ENCODE peak calls at places on chromosomes 16 and 17, in four cellular contexts. B is prostate gland, M is AG04450, O is body of pancreas. W is an unnamed sample.

GRCh38 chr16:73065617-73066313 is 17.8 kb upstream of the ZFHX3 start:
- DNase-seq in B (no peak), M (no peak), O (no peak), W (no peak)

GRCh38 chr16:84795338-84796053 is 24.3 kb upstream of the CRISPLD2 start:
- DNase-seq in B (no peak), M (peak; percentile 96), O (peak; percentile 33), W (peak; percentile 89)

GRCh38 chr17:21375757-21376584 is at the start of gene KCNJ12:
- DNase-seq in B (no peak), M (no peak), O (no peak), W (no peak)

GRCh38 chr16:533391-534088 is 6.0 kb downstream of the CAPN15 start:
- DNase-seq in B (no peak), M (no peak), O (peak; percentile 86), W (no peak)

GRCh38 chr17:57834146-57834741 is 15.6 kb downstream of the MRPS23 start:
- DNase-seq in B (peak; percentile 88), M (no peak), O (peak; percentile 38), W (no peak)

GRCh38 chr17:7336240-7337175 is at the start of gene ACAP1:
- DNase-seq in B (no peak), M (no peak), O (no peak), W (no peak)

GRCh38 chr16:85490971-85491771 is 122.0 kb upstream of the GSE1 start:
- DNase-seq in B (no peak), M (no peak), O (peak; percentile 69), W (no peak)

GRCh38 chr16:84763629-84764028 is 56.2 kb upstream of the CRISPLD2 start:
- DNase-seq in B (no peak), M (no peak), O (no peak), W (no peak)

GRCh38 chr17:48427598-48427997 is 2.4 kb downstream of the SKAP1 start:
- DNase-seq in B (no peak), M (no peak), O (no peak), W (no peak)

GRCh38 chr16:29825145-29826044 is 5.1 kb downstream of the MVP start:
- DNase-seq in B (no peak), M (peak; percentile 80), O (no peak), W (no peak)

GRCh38 chr17:29570521-29570920 is 2.0 kb downstream of the TP53I13 start:
- DNase-seq in B (no peak), M (no peak), O (peak; percentile 9), W (no peak)

GRCh38 chr16:4425378-4426020 is at the start of gene DNAJA3:
- DNase-seq in B (peak; percentile 90), M (peak; percentile 93), O (peak; percentile 92), W (peak; percentile 77)

GRCh38 chr17:79629548-79630049 is 18.7 kb upstream of the RBFOX3 start:
- DNase-seq in B (no peak), M (no peak), O (no peak), W (no peak)

GRCh38 chr16:50833929-50834328 is 92.0 kb downstream of the CYLD start:
- DNase-seq in B (no peak), M (no peak), O (no peak), W (no peak)

GRCh38 chr16:29824589-29825144 is 4.4 kb downstream of the MVP start:
- DNase-seq in B (no peak), M (peak; percentile 65), O (no peak), W (peak; percentile 49)

GRCh38 chr17:47318197-47318918 is 5.4 kb upstream of the EFCAB13 start:
- DNase-seq in B (no peak), M (no peak), O (no peak), W (no peak)

GRCh38 chr16:23182206-23182674 is 305 bp upstream of the SCNN1G start:
- DNase-seq in B (peak; percentile 90), M (peak; percentile 4), O (peak; percentile 95), W (no peak)

GRCh38 chr17:36468903-36469635 is 17.4 kb upstream of the ZNHIT3 start:
- DNase-seq in B (no peak), M (no peak), O (no peak), W (no peak)

GRCh38 chr17:17859909-17860760 is 23.3 kb upstream of the SREBF1 start:
- DNase-seq in B (peak; percentile 72), M (no peak), O (peak; percentile 72), W (no peak)

GRCh38 chr16:87698241-87698640 is 67.5 kb downstream of the KLHDC4 start:
- DNase-seq in B (no peak), M (no peak), O (no peak), W (no peak)

GRCh38 chr16:72224260-72224768 is 52.4 kb upstream of the PMFBP1 start:
- DNase-seq in B (no peak), M (no peak), O (peak; percentile 59), W (no peak)

GRCh38 chr17:78324391-78325075 is 35.3 kb downstream of the SOCS3 start:
- DNase-seq in B (no peak), M (peak; percentile 69), O (peak; percentile 35), W (peak; percentile 77)

GRCh38 chr16:87288753-87289362 is 28.3 kb downstream of the C16orf95 start:
- DNase-seq in B (no peak), M (peak; percentile 77), O (no peak), W (peak; percentile 94)

GRCh38 chr16:58393138-58393504 is 850 bp downstream of the GINS3 start:
- DNase-seq in B (no peak), M (no peak), O (no peak), W (no peak)

GRCh38 chr17:80981062-80981902 is 10.4 kb upstream of the CHMP6 start:
- DNase-seq in B (no peak), M (no peak), O (no peak), W (no peak)

GRCh38 chr17:17809527-17810373 is 27.0 kb downstream of the SREBF1 start:
- DNase-seq in B (peak; percentile 55), M (no peak), O (no peak), W (no peak)

GRCh38 chr16:67207857-67208524 is 9.1 kb downstream of the ELMO3 start:
- DNase-seq in B (no peak), M (no peak), O (no peak), W (peak; percentile 5)

GRCh38 chr16:23679274-23679985 is 741 bp downstream of the PLK1 start:
- DNase-seq in B (no peak), M (no peak), O (no peak), W (no peak)

GRCh38 chr17:146983-147761 is 9.8 kb downstream of the SCGB1C2 start:
- DNase-seq in B (no peak), M (no peak), O (peak; percentile 9), W (no peak)

GRCh38 chr17:33142703-33143299 is 150.3 kb downstream of the ASIC2 start:
- DNase-seq in B (no peak), M (no peak), O (peak; percentile 20), W (no peak)

GRCh38 chr16:72024862-72025382 is 16.4 kb downstream of the DHODH start:
- DNase-seq in B (no peak), M (no peak), O (no peak), W (no peak)

GRCh38 chr16:57165483-57165882 is 20.4 kb downstream of the PSME3IP1 start:
- DNase-seq in B (no peak), M (no peak), O (no peak), W (no peak)

GRCh38 chr17:77666881-77667395 is 291.6 kb upstream of the TNRC6C start:
- DNase-seq in B (no peak), M (no peak), O (no peak), W (no peak)

DNA sequence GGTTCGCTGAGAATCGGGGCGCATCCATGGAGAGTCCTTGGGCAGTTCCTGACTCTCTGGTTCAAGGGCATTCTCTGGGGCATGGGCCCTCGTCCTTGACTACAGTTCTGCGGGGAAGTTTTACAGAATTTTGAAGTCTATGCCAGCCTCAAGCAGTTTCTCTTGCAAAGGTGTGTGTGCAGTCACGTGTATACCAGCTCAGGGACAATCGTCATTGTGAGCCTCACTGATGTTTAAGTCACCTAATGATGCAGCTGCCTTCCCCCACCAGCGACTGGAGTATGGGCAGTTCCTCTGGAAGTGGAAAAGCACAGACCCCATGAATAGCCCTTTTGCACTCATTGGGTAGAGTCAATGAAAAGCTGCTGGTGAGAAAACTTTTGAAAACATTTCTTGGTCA is 1.3 kb downstream of the PLCG2 start:
- DNase-seq in B (no peak), M (no peak), O (no peak), W (no peak)
- H3K4me3 ChIP-seq in B (no peak overlapping the region), M (no peak overlapping the region), O (no peak overlapping the region), W (no peak overlapping the region)

GRCh38 chr17:2396568-2397246 is 4.2 kb downstream of the MNT start:
- DNase-seq in B (peak; percentile 93), M (peak; percentile 96), O (peak; percentile 85), W (peak; percentile 91)
- H3K4me3 ChIP-seq in B (no peak overlapping the region), M (peak overlapping the region; percentile 55), O (no peak overlapping the region), W (peak overlapping the region; percentile 40)

DNA sequence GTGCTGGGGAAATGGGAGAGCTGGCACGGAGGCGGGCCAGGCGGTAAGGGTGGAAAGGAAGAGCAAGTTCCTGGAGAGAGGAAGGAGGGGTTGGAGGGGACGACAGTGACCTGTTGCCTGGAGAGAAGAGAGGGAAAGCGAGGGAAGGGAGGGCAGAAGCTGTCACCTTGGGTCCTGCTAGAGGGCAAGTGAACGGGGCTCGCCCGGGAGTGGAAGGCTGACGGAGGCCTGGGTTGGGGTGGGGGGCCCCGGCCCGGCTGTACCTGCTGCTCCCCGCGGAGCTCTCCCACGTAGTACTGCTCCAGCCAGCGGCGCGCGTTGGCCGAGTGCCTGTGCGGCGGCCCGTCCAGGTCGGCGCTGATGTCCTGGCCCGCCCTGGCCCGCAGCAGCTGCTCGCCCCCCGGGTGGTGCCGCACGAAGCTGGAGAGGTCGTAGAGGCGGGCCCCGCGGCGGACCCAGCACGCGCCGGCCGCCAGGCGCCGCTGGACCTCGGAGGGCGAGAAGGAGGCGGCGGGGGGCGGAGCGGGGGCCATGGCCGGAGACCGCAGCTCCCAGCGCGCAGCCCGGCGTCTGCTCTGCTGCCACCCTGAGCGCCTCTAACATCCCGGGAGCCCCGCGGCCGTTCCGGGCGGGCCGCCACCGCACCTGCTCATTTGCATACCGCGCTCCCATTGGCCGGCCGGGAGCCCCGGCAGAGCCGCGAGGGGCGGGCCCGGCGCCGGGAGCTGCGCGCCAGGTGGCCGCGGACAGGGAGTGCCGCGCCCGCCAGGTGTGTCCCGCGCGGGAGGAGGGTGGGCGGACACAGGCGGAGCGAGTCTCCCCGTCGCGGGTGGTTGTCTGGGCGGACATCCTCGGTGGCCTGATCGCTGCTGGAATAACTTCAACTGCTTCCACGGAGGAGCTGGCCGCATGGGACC is at the start of gene FA2H:
- DNase-seq in B (peak; percentile 91), M (no peak), O (peak; percentile 94), W (no peak)
- H3K4me3 ChIP-seq in B (peak within 1 kb of the TSS; percentile 41), M (peak within 1 kb of the TSS; percentile 7), O (peak within 1 kb of the TSS; percentile 63), W (no peak within 1 kb of the TSS)

DNA sequence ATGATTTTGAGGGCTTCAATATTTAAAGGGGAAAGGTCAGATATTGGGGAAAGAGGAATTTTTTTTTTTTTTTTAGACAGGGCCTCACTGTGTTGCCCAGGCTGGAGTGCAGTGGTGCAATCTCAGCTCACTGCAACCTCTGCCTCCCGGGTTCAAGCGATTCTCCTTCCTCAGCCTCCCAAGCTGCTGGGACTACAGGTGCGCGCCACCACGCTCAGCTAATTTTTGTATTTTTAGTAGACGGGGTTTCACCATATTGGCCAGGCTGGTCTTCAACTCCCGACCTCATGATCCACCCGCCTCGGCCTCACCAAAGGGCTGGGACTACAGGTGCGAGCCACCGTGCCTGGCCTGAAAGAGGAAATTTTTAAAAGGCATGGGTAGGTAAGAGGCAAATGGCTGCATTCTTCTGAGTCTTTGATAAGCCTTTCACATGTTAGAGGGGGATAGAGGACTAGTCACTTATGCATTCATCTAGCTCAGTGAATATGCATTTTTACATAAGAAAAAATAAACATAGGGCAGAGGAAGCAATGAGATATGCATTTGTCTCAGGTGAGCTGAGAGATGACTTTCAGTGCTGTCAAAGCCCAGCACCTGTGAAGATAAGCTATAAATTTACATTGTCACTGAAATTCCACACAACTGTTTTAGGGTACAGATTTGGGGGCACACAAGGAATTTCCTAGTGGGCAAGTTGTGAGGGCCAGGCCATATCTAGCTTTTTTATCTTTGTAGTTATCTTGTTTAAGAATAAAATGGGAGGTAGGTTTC is 1.1 kb upstream of the FCSK start:
- DNase-seq in B (no peak), M (no peak), O (no peak), W (no peak)
- H3K4me3 ChIP-seq in B (peak overlapping the region; percentile 97), M (peak overlapping the region; percentile 83), O (no peak overlapping the region), W (peak overlapping the region; percentile 71)